ENCODE peak calls at places on chromosomes 5 and 9, in eight cellular contexts. L is choroid plexus epithelial cell, B is vagina, F is neural crest cell, Y is retinal pigment epithelial cell, A is transverse colon, H is BE2C, R is fibroblast of mammary gland. X is an unnamed sample.
A peak's percentile ranks its signal among the peaks of the same experiment; 100 is the strongest.

GRCh38 chr5:371811-372555 is 50.5 kb downstream of the AHRR start:
- DNase-seq in F (no peak), L (peak; percentile 28), B (peak; percentile 92), Y (no peak), R (no peak), H (no peak), A (peak; percentile 5), X (no peak)

GRCh38 chr9:19201899-19202891 is 28.3 kb upstream of the DENND4C start:
- DNase-seq in B (no peak), F (no peak), L (no peak), A (peak; percentile 53), Y (no peak), H (peak; percentile 62), R (no peak), X (peak; percentile 36)

GRCh38 chr5:124906339-124907097 is 160.1 kb upstream of the ZNF608 start:
- DNase-seq in H (peak; percentile 71), F (peak; percentile 28), R (peak; percentile 86), A (peak; percentile 62), Y (peak; percentile 76), L (peak; percentile 85), B (no peak), X (peak; percentile 6)

GRCh38 chr5:80210014-80210413 is 45.8 kb downstream of the SERINC5 start:
- DNase-seq in L (no peak), F (no peak), A (no peak), B (no peak), R (no peak), Y (no peak), H (no peak), X (no peak)

GRCh38 chr5:132425009-132425937 is 55.8 kb downstream of the SLC22A5 start:
- DNase-seq in Y (no peak), H (no peak), L (peak; percentile 81), R (peak; percentile 92), A (peak; percentile 54), B (no peak), F (no peak), X (no peak)

GRCh38 chr5:57332350-57332749 is 150.3 kb downstream of the ACTBL2 start:
- DNase-seq in B (no peak), H (no peak), L (peak; percentile 60), R (peak; percentile 63), A (no peak), F (no peak), Y (peak; percentile 38), X (no peak)

GRCh38 chr5:30343707-30344106 is 849.8 kb upstream of the CDH6 start:
- DNase-seq in A (no peak), B (no peak), Y (no peak), R (no peak), F (no peak), H (no peak), L (no peak), X (no peak)

GRCh38 chr9:132814937-132815336 is 63.1 kb downstream of the AK8 start:
- DNase-seq in Y (no peak), R (no peak), F (no peak), B (no peak), L (no peak), H (no peak), A (no peak), X (no peak)

GRCh38 chr9:24436761-24437160 is 108.9 kb downstream of the IZUMO3 start:
- DNase-seq in L (no peak), B (no peak), H (no peak), A (no peak), Y (peak; percentile 51), R (no peak), F (no peak), X (no peak)

GRCh38 chr9:120136685-120137084 is 443.3 kb downstream of the CDK5RAP2 start:
- DNase-seq in R (peak; percentile 6), Y (no peak), F (no peak), H (no peak), L (no peak), A (no peak), B (no peak), X (no peak)

GRCh38 chr5:14545308-14545707 is 36.3 kb upstream of the OTULINL start:
- DNase-seq in F (no peak), Y (no peak), B (no peak), H (no peak), R (no peak), L (no peak), A (no peak), X (no peak)

GRCh38 chr5:81626524-81626923 is 124.4 kb downstream of the SSBP2 start:
- DNase-seq in A (no peak), F (no peak), H (peak; percentile 72), R (peak; percentile 78), L (peak; percentile 82), Y (peak; percentile 61), B (no peak), X (no peak)

GRCh38 chr5:100647461-100648230 is 112.5 kb downstream of the FAM174A start:
- DNase-seq in R (no peak), F (no peak), L (peak; percentile 57), B (no peak), Y (no peak), H (peak; percentile 46), A (peak; percentile 86), X (peak; percentile 5)

GRCh38 chr5:123813251-123813650 is 301.3 kb downstream of the CSNK1G3 start:
- DNase-seq in Y (no peak), A (no peak), F (no peak), L (peak; percentile 50), B (no peak), R (no peak), H (no peak), X (no peak)

GRCh38 chr5:12399868-12400267 is 495.6 kb upstream of the CTNND2 start:
- DNase-seq in A (no peak), B (no peak), L (no peak), Y (no peak), F (no peak), R (no peak), H (no peak), X (no peak)

GRCh38 chr5:33310471-33310870 is 130.3 kb upstream of the TARS1 start:
- DNase-seq in B (no peak), R (peak; percentile 94), F (no peak), Y (no peak), L (peak; percentile 70), H (no peak), A (no peak), X (no peak)

GRCh38 chr5:157357823-157358222 is 91.9 kb downstream of the CYFIP2 start:
- DNase-seq in A (no peak), L (no peak), B (no peak), H (no peak), F (no peak), R (no peak), Y (no peak), X (no peak)

GRCh38 chr5:171401167-171401947 is 13.7 kb downstream of the NPM1 start:
- DNase-seq in F (no peak), L (no peak), B (no peak), R (no peak), H (no peak), Y (no peak), A (no peak), X (no peak)

GRCh38 chr5:171407234-171407633 is 12.2 kb upstream of the FGF18 start:
- DNase-seq in H (no peak), R (no peak), A (no peak), F (no peak), B (no peak), Y (no peak), L (no peak), X (no peak)

GRCh38 chr5:171409164-171410136 is 10.0 kb upstream of the FGF18 start:
- DNase-seq in Y (no peak), R (no peak), A (no peak), F (no peak), B (no peak), H (no peak), L (no peak), X (no peak)

GRCh38 chr5:171400169-171400568 is 12.5 kb downstream of the NPM1 start:
- DNase-seq in H (no peak), L (no peak), B (no peak), Y (no peak), A (no peak), F (no peak), R (no peak), X (no peak)

DNA sequence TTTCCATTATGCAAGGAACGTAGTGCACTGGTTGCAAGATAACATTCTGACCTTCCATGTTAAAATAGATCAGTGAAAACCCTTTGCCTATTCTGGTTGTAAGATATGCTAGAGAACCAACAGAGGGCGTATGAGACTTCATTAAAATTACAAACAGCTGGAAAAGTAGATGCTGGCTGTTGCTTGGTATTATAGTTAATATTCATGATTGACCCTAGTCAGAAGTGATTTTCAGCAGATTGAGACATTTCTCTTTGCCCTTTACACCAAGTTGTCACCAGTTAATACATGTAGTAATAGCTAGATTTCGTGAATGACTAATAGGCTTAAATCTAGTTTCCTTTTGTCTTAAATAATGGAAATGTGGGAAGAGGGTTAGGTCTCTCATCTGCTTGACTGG is 13.8 kb upstream of the FGF18 start:
- DNase-seq in B (no peak), H (no peak), Y (no peak), L (peak; percentile 56), R (peak; percentile 52), F (no peak), A (no peak), X (no peak)
- TF ChIP-seq CTCF in B (peak; percentile 8), H (peak; percentile 54), Y (peak; percentile 49), L (peak; percentile 53), R (peak; percentile 52), F (peak; percentile 53), A (no peak), X (peak; percentile 19)

GRCh38 chr9:122144836-122145235 is 14.7 kb downstream of the NDUFA8 start:
- DNase-seq in F (no peak), L (peak; percentile 60), A (no peak), R (no peak), Y (no peak), H (no peak), B (no peak), X (no peak)
- TF ChIP-seq CTCF in F (no peak), L (peak; percentile 75), A (no peak), R (peak; percentile 47), Y (peak; percentile 62), H (peak; percentile 55), B (no peak), X (no peak)

GRCh38 chr5:160119905-160120266 is 636 bp upstream of the PWWP2A start:
- DNase-seq in B (no peak), R (no peak), F (no peak), L (no peak), H (no peak), A (no peak), Y (no peak), X (no peak)
- TF ChIP-seq CTCF in B (peak; percentile 17), R (peak; percentile 17), F (peak; percentile 42), L (peak; percentile 42), H (peak; percentile 5), A (peak; percentile 19), Y (peak; percentile 17), X (peak; percentile 28)

GRCh38 chr5:171712616-171713015 is 73.0 kb upstream of the SMIM23 start:
- DNase-seq in B (no peak), R (no peak), F (no peak), A (no peak), L (peak; percentile 33), Y (peak; percentile 29), H (no peak), X (no peak)

GRCh38 chr5:171714286-171714685 is 71.3 kb upstream of the SMIM23 start:
- DNase-seq in R (no peak), L (no peak), B (no peak), Y (no peak), F (no peak), H (no peak), A (no peak), X (no peak)

GRCh38 chr5:171714851-171715250 is 70.8 kb upstream of the SMIM23 start:
- DNase-seq in H (no peak), A (no peak), R (no peak), F (no peak), L (no peak), B (no peak), Y (no peak), X (no peak)

GRCh38 chr5:171711631-171712030 is 74.0 kb upstream of the SMIM23 start:
- DNase-seq in H (no peak), B (no peak), R (no peak), A (no peak), Y (no peak), L (no peak), F (no peak), X (no peak)

GRCh38 chr5:171713152-171713551 is 72.5 kb upstream of the SMIM23 start:
- DNase-seq in B (no peak), L (no peak), A (no peak), H (no peak), F (no peak), R (no peak), Y (no peak), X (no peak)
- TF ChIP-seq CTCF in B (no peak), L (no peak), A (no peak), H (no peak), F (no peak), R (no peak), Y (no peak), X (no peak)